ENCODE peak calls at places on chromosomes 1 and 21, in four cellular contexts. A is fibroblast of lung, E is body of pancreas, O is left lung. V is an unnamed sample.

GRCh38 chr1:84358695-84359094 is 39.6 kb upstream of the DNASE2B start:
- DNase-seq in E (no peak), A (no peak), O (no peak), V (no peak)

GRCh38 chr21:36806103-36806502 is 107.2 kb downstream of the SIM2 start:
- DNase-seq in E (no peak), A (no peak), O (no peak), V (no peak)

GRCh38 chr1:27542463-27543273 is 52.7 kb upstream of the WASF2 start:
- DNase-seq in E (peak; percentile 66), A (peak; percentile 47), O (peak; percentile 82), V (peak; percentile 61)

GRCh38 chr1:22808846-22809501 is 98.3 kb downstream of the EPHB2 start:
- DNase-seq in E (peak; percentile 41), A (peak; percentile 93), O (peak; percentile 56), V (peak; percentile 67)

GRCh38 chr1:169236143-169236542 is 129.7 kb downstream of the ATP1B1 start:
- DNase-seq in A (peak; percentile 24), E (no peak), O (no peak), V (no peak)

GRCh38 chr1:11407301-11407994 is 71.5 kb upstream of the DISP3 start:
- DNase-seq in O (no peak), A (no peak), E (no peak), V (no peak)

GRCh38 chr1:58573705-58574591 is 3.1 kb downstream of the TACSTD2 start:
- DNase-seq in O (no peak), A (no peak), E (peak; percentile 85), V (no peak)

GRCh38 chr1:31799895-31800676 is 15.7 kb downstream of the SPOCD1 start:
- DNase-seq in E (no peak), O (peak; percentile 32), A (no peak), V (no peak)

GRCh38 chr1:77399250-77400086 is 117.6 kb downstream of the AK5 start:
- DNase-seq in O (no peak), E (no peak), A (no peak), V (no peak)

GRCh38 chr21:46194374-46195334 is 10.4 kb upstream of the SPATC1L start:
- DNase-seq in A (no peak), E (no peak), O (no peak), V (peak; percentile 41)

GRCh38 chr1:201745023-201745422 is 83.9 kb upstream of the IPO9 start:
- DNase-seq in O (no peak), E (no peak), A (peak; percentile 94), V (no peak)

GRCh38 chr1:167294528-167294927 is 73.8 kb downstream of the POU2F1 start:
- DNase-seq in A (no peak), E (no peak), O (no peak), V (no peak)

GRCh38 chr1:119480175-119480574 is 26.8 kb upstream of the HSD3B1 start:
- DNase-seq in A (no peak), E (no peak), O (no peak), V (no peak)

GRCh38 chr1:119471566-119471965 is 35.4 kb upstream of the HSD3B1 start:
- DNase-seq in O (no peak), E (no peak), A (no peak), V (no peak)

GRCh38 chr1:119477710-119478109 is 29.3 kb upstream of the HSD3B1 start:
- DNase-seq in O (no peak), A (peak; percentile 6), E (no peak), V (no peak)

GRCh38 chr1:119472463-119473175 is 34.4 kb upstream of the HSD3B1 start:
- DNase-seq in O (no peak), E (no peak), A (no peak), V (no peak)

DNA sequence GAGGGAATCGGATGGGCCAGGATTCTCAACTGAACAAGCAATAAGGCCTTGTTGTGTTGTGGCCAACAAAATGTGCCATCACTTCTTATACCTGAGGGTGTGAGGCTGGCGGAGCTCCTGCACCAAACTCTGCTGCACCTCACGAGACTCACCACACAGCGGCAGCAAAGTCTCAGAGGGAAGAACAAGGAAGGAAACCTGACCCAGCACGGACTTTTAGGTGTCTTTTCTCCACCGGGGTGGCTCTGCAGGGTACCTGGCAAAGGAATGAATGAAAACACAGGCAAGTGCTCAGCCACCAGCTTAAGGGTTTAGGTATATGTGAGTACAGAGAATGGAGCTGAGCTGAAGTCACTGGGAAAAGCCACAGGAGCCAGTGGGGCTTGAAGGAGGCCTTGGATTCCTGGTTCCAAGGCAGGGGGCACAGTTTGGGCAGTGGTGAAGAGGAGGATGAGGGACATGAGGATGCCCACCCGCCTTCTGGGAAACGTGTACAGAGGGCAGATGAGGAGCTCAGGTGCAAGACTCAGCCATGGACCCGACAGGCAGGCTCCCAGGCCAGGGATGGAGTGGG is 31.1 kb upstream of the HSD3B1 start:
- DNase-seq in O (peak; percentile 43), E (peak; percentile 80), A (peak; percentile 11), V (peak; percentile 79)
- TF ChIP-seq CTCF in O (peak; percentile 55), E (peak; percentile 82), A (peak; percentile 68), V (no peak)

DNA sequence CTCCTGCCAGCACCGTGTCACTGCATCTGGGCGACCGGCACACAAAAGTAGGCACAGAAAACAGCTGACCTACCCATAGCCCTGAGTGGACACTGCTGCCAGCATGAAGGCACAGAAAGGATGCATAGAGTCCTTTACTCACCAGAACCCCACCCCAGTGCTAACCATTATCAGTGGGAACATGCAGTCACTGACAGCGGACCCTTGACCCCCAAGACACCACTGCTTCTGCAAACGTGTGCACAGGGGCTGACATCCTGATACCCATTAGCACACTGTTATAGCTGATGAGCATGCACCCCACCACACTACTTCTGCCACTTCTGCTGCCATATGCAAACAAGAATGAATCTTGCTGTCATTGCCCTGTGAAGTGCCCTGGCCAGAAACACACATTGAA is 953.0 kb upstream of the NCAM2 start:
- DNase-seq in O (no peak), A (no peak), E (no peak), V (no peak)
- H3K9me3 ChIP-seq in O (peaks cover 12% of the 10 kb centered on the region), A (no peaks in the 10 kb centered on the region), E (no peaks in the 10 kb centered on the region), V (no peaks in the 10 kb centered on the region)

DNA sequence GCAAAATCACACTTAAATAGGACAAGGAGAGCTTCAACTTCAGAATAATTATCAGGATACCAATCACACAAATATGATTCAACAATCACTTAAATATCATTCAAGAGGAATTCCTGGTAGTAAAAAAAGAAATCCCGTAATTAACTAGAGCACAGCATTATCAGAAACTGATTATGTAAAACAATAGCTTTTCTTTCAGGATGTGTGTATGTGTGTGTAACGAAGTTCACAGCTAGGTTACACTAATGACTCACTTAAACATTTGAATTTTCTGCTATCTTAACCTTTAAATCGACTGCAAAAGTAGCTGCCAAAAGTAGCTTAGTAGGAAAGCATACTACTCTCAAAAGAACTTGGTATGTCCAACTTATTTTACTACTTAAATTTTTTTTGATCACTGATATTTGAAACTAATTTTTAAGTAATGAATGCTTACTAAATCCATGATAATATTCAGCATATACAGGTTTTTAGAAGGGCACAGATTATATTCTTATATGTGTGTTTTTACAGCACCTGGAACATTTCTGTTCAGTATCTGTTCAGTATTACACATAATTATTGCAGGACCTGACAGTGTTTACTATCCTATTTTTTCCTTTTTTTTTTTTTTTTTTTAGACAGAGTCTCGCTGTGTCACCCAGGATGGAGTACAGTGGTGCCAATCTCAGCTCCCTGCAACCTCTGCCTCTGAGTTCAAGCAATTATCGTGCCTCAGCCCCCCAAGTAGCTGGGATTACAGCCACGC is 4.2 kb downstream of the RERE start:
- DNase-seq in E (no peak), A (no peak), O (no peak), V (no peak)
- H3K4me1 ChIP-seq in E (peaks cover 28% of the 10 kb centered on the region), A (no peaks in the 10 kb centered on the region), O (peaks cover 41% of the 10 kb centered on the region), V (peaks cover 4% of the 10 kb centered on the region)

DNA sequence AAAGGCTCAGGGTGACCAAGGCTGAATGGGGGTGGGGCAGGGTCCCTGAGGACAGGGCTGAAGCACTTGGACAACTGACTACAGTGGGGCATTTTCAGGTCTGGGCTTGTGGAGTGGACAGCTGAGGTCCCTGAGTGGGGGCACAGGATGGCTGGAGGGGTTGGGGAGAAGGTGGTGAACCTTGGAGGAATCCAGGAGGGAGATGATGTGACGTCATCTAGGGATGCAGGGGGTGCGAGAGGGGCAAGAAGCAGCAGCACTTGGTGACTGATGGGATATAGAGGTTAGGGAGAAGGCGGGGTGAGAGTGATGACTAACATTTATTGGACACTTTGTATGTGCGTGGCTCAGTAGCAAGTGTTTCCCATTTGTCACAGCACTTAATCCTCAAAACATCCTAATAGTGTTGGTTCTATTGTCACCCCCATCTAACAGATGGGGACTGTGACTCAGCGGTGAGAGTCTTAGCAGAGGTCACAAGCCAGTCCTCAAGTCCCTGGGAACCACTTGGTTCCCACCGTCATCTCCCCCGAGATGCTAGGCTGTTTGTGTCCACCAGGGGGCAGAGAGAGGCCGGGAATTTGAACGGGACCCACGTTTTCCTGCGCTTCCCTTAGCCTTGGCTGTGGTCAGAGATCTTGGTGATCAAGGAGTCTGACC is 27.9 kb upstream of the BMP8B start:
- DNase-seq in O (peak; percentile 74), E (peak; percentile 79), A (peak; percentile 75), V (peak; percentile 86)
- TF ChIP-seq CTCF in O (peak; percentile 80), E (peak; percentile 94), A (peak; percentile 81), V (peak; percentile 81)

GRCh38 chr21:20258542-20258941 is 739.7 kb upstream of the NCAM2 start:
- DNase-seq in E (no peak), A (no peak), O (no peak), V (no peak)

GRCh38 chr21:20259035-20259867 is 739.0 kb upstream of the NCAM2 start:
- DNase-seq in O (no peak), A (no peak), E (no peak), V (no peak)

GRCh38 chr21:20254964-20255363 is 743.2 kb upstream of the NCAM2 start:
- DNase-seq in O (no peak), E (no peak), A (no peak), V (no peak)

GRCh38 chr21:20260124-20260523 is 738.1 kb upstream of the NCAM2 start:
- DNase-seq in O (no peak), E (no peak), A (no peak), V (no peak)

DNA sequence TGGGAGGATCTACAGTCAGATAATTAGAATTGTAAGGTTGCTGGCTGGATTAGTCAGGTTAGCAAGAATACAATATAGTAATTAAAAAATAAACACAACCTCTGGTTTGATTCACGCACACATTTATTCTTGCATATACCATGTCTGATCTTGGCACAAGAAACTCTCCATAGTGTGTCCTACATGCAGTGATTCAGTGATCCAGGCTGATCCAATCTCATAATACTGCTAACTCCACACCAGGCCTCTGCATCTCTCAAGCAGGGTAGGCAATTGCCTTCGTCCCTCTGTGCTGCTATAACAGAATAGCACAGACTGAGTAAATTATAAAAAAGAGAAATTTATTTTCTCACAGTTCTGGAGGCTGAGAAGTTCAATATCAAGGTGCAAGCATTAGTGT is 741.2 kb upstream of the NCAM2 start:
- DNase-seq in E (no peak), A (no peak), O (no peak), V (no peak)
- H3K9me3 ChIP-seq in E (no peaks in the 10 kb centered on the region), A (no peaks in the 10 kb centered on the region), O (no peaks in the 10 kb centered on the region), V (no peaks in the 10 kb centered on the region)

DNA sequence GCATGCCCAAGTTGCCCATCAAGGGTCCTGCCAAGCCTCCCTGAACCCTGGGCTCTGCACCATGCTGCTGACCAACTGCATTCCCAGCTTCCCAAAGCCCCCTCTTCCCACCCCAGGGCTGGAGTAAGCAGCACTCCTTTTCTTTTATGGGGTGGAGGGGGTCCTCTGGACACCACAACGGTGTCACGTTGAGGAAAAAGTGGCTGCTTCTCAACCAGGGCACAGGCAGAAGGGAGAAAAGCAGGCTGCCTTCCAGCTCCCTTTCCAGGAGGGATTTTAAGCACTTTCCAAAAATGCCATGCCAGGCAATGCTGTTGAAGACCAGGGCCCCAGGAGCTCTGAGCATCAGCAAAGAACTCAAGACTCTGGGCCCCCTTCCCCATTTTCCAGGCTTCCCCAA is 691 bp downstream of the RIMS3 start:
- DNase-seq in A (no peak), O (no peak), E (no peak), V (no peak)
- H3K4me1 ChIP-seq in A (no peaks in the 10 kb centered on the region), O (peaks cover 20% of the 10 kb centered on the region), E (peaks cover 11% of the 10 kb centered on the region), V (peaks cover 11% of the 10 kb centered on the region)